ENCODE peak calls at places on chromosome 4, in seven cellular contexts. One of them, this sample, is unnamed.
A peak's percentile ranks its signal among the peaks of the same experiment; 100 is the strongest.

GRCh38 chr4:80062527-80062926 is 10.5 kb downstream of the ANTXR2 start:
- DNase-seq in H9: no peak
- DNase-seq in neuronal stem cell: no peak
- DNase-seq in mesendoderm: no peak
- DNase-seq in mesenchymal stem cell: no peak
- DNase-seq in H1: no peak
- DNase-seq in trophoblast cell: no peak
- DNase-seq in this sample: no peak

GRCh38 chr4:8560265-8561047 is 19.7 kb upstream of the GPR78 start:
- DNase-seq in H9: no peak
- DNase-seq in neuronal stem cell: no peak
- DNase-seq in mesendoderm: peak; percentile 76
- DNase-seq in mesenchymal stem cell: no peak
- DNase-seq in H1: no peak
- DNase-seq in trophoblast cell: peak; percentile 85
- DNase-seq in this sample: no peak

GRCh38 chr4:47415719-47416118 is 47.8 kb downstream of the COMMD8 start:
- DNase-seq in H9: no peak
- DNase-seq in neuronal stem cell: no peak
- DNase-seq in mesendoderm: no peak
- DNase-seq in mesenchymal stem cell: no peak
- DNase-seq in H1: no peak
- DNase-seq in trophoblast cell: no peak
- DNase-seq in this sample: no peak

GRCh38 chr4:26916195-26916594 is 55.6 kb downstream of the STIM2 start:
- DNase-seq in H9: no peak
- DNase-seq in neuronal stem cell: no peak
- DNase-seq in mesendoderm: no peak
- DNase-seq in mesenchymal stem cell: peak; percentile 18
- DNase-seq in H1: no peak
- DNase-seq in trophoblast cell: no peak
- DNase-seq in this sample: peak; percentile 40

GRCh38 chr4:504076-504475 is 5.1 kb downstream of the PIGG start:
- DNase-seq in H9: no peak
- DNase-seq in neuronal stem cell: no peak
- DNase-seq in mesendoderm: no peak
- DNase-seq in mesenchymal stem cell: no peak
- DNase-seq in H1: no peak
- DNase-seq in trophoblast cell: no peak
- DNase-seq in this sample: no peak

GRCh38 chr4:113700602-113701150 is 60.9 kb downstream of the CAMK2D start:
- DNase-seq in H9: no peak
- DNase-seq in neuronal stem cell: no peak
- DNase-seq in mesendoderm: no peak
- DNase-seq in mesenchymal stem cell: peak; percentile 27
- DNase-seq in H1: no peak
- DNase-seq in trophoblast cell: no peak
- DNase-seq in this sample: no peak

GRCh38 chr4:85720736-85721135 is 245.8 kb downstream of the ARHGAP24 start:
- DNase-seq in H9: no peak
- DNase-seq in neuronal stem cell: no peak
- DNase-seq in mesendoderm: peak; percentile 9
- DNase-seq in mesenchymal stem cell: peak; percentile 63
- DNase-seq in H1: no peak
- DNase-seq in trophoblast cell: peak; percentile 58
- DNase-seq in this sample: peak; percentile 23

GRCh38 chr4:1866095-1866755 is 5.0 kb upstream of the NSD2 start:
- DNase-seq in H9: no peak
- DNase-seq in neuronal stem cell: no peak
- DNase-seq in mesendoderm: no peak
- DNase-seq in mesenchymal stem cell: no peak
- DNase-seq in H1: no peak
- DNase-seq in trophoblast cell: no peak
- DNase-seq in this sample: no peak

GRCh38 chr4:84579410-84579791 is 3.5 kb upstream of the CDS1 start:
- DNase-seq in H9: peak; percentile 67
- DNase-seq in neuronal stem cell: no peak
- DNase-seq in mesendoderm: peak; percentile 93
- DNase-seq in mesenchymal stem cell: no peak
- DNase-seq in H1: no peak
- DNase-seq in trophoblast cell: peak; percentile 16
- DNase-seq in this sample: no peak

GRCh38 chr4:74394476-74395136 is 29.7 kb downstream of the EREG start:
- DNase-seq in H9: no peak
- DNase-seq in neuronal stem cell: no peak
- DNase-seq in mesendoderm: peak; percentile 2
- DNase-seq in mesenchymal stem cell: peak; percentile 82
- DNase-seq in H1: no peak
- DNase-seq in trophoblast cell: no peak
- DNase-seq in this sample: peak; percentile 79

GRCh38 chr4:55136634-55137033 is 11.2 kb upstream of the KDR start:
- DNase-seq in H9: no peak
- DNase-seq in neuronal stem cell: no peak
- DNase-seq in mesendoderm: no peak
- DNase-seq in mesenchymal stem cell: no peak
- DNase-seq in H1: no peak
- DNase-seq in trophoblast cell: no peak
- DNase-seq in this sample: no peak

GRCh38 chr4:140372607-140373327 is 679 bp upstream of the SCOC start:
- DNase-seq in H9: no peak
- DNase-seq in neuronal stem cell: no peak
- DNase-seq in mesendoderm: no peak
- DNase-seq in mesenchymal stem cell: peak; percentile 41
- DNase-seq in H1: no peak
- DNase-seq in trophoblast cell: peak; percentile 32
- DNase-seq in this sample: peak; percentile 13

GRCh38 chr4:33737721-33738120 is 2506.6 kb downstream of the ARAP2 start:
- DNase-seq in H9: no peak
- DNase-seq in neuronal stem cell: no peak
- DNase-seq in mesendoderm: no peak
- DNase-seq in mesenchymal stem cell: no peak
- DNase-seq in H1: no peak
- DNase-seq in trophoblast cell: no peak
- DNase-seq in this sample: no peak

GRCh38 chr4:174429701-174430100 is 92.6 kb downstream of the HPGD start:
- DNase-seq in H9: no peak
- DNase-seq in neuronal stem cell: no peak
- DNase-seq in mesendoderm: no peak
- DNase-seq in mesenchymal stem cell: no peak
- DNase-seq in H1: no peak
- DNase-seq in trophoblast cell: peak; percentile 91
- DNase-seq in this sample: no peak

GRCh38 chr4:8181844-8182243 is 17.2 kb upstream of the SH3TC1 start:
- DNase-seq in H9: no peak
- DNase-seq in neuronal stem cell: no peak
- DNase-seq in mesendoderm: peak; percentile 39
- DNase-seq in mesenchymal stem cell: no peak
- DNase-seq in H1: no peak
- DNase-seq in trophoblast cell: peak; percentile 66
- DNase-seq in this sample: no peak

GRCh38 chr4:30696195-30696594 is 24.0 kb upstream of the PCDH7 start:
- DNase-seq in H9: no peak
- DNase-seq in neuronal stem cell: no peak
- DNase-seq in mesendoderm: peak; percentile 3
- DNase-seq in mesenchymal stem cell: no peak
- DNase-seq in H1: no peak
- DNase-seq in trophoblast cell: no peak
- DNase-seq in this sample: no peak

DNA sequence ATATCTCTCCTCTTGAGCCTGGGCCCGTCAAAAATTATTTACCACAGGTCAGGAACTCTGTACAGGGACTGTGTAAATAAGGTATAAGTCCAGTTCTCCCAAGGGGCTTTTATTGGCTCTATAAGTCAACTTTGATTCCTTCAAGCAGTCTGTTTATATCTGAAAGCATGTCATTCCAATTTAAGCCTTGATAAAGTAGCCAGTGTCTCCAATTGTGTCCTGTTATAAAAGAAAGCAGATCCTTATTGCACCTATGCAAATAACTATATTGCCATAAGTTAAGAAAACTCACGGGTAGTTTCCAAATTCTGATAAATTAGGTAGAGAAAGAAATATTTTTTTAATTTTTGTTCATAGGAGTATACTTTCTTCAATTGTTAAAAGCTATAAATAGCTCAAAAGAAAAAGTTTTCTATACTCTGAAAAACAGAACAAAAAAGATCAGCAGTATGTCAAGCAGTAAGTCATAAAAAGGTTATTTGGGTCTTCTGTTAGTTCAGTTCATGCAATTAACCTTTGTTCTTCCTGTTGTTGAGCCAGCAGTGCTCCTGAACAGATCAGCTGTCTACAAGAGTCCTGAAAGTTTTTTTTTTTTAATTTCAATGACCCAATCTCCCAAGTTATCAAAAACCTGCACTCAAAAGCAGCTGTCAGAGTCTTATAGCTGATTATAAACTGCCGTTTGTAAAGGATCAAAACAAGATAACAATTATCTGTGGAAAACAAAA is 178.5 kb upstream of the GALNT7 start:
- DNase-seq in H9: no peak
- DNase-seq in neuronal stem cell: no peak
- DNase-seq in mesendoderm: no peak
- DNase-seq in mesenchymal stem cell: no peak
- DNase-seq in H1: no peak
- DNase-seq in trophoblast cell: no peak
- DNase-seq in this sample: no peak
- H2AK5ac ChIP-seq in H9: no peak overlapping the region
- H2AK5ac ChIP-seq in neuronal stem cell: no peak overlapping the region
- H2AK5ac ChIP-seq in mesendoderm: no peak overlapping the region
- H2AK5ac ChIP-seq in mesenchymal stem cell: no peak overlapping the region
- H2AK5ac ChIP-seq in H1: no peak overlapping the region
- H2AK5ac ChIP-seq in trophoblast cell: no peak overlapping the region
- H2AK5ac ChIP-seq in this sample: no peak overlapping the region

GRCh38 chr4:110631582-110632505 is 9.0 kb upstream of the PITX2 start:
- DNase-seq in H9: peak; percentile 90
- DNase-seq in neuronal stem cell: peak; percentile 91
- DNase-seq in mesendoderm: peak; percentile 97
- DNase-seq in mesenchymal stem cell: peak; percentile 90
- DNase-seq in H1: peak; percentile 89
- DNase-seq in trophoblast cell: peak; percentile 89
- DNase-seq in this sample: peak; percentile 84

GRCh38 chr4:110628321-110629213 is 5.7 kb upstream of the PITX2 start:
- DNase-seq in H9: peak; percentile 56
- DNase-seq in neuronal stem cell: peak; percentile 35
- DNase-seq in mesendoderm: peak; percentile 65
- DNase-seq in mesenchymal stem cell: peak; percentile 47
- DNase-seq in H1: peak; percentile 59
- DNase-seq in trophoblast cell: peak; percentile 22
- DNase-seq in this sample: no peak

GRCh38 chr4:110629214-110629754 is 6.4 kb upstream of the PITX2 start:
- DNase-seq in H9: peak; percentile 56
- DNase-seq in neuronal stem cell: no peak
- DNase-seq in mesendoderm: peak; percentile 53
- DNase-seq in mesenchymal stem cell: peak; percentile 19
- DNase-seq in H1: peak; percentile 68
- DNase-seq in trophoblast cell: no peak
- DNase-seq in this sample: no peak

GRCh38 chr4:110630621-110631402 is 7.9 kb upstream of the PITX2 start:
- DNase-seq in H9: peak; percentile 66
- DNase-seq in neuronal stem cell: peak; percentile 35
- DNase-seq in mesendoderm: peak; percentile 74
- DNase-seq in mesenchymal stem cell: peak; percentile 30
- DNase-seq in H1: peak; percentile 61
- DNase-seq in trophoblast cell: no peak
- DNase-seq in this sample: no peak

DNA sequence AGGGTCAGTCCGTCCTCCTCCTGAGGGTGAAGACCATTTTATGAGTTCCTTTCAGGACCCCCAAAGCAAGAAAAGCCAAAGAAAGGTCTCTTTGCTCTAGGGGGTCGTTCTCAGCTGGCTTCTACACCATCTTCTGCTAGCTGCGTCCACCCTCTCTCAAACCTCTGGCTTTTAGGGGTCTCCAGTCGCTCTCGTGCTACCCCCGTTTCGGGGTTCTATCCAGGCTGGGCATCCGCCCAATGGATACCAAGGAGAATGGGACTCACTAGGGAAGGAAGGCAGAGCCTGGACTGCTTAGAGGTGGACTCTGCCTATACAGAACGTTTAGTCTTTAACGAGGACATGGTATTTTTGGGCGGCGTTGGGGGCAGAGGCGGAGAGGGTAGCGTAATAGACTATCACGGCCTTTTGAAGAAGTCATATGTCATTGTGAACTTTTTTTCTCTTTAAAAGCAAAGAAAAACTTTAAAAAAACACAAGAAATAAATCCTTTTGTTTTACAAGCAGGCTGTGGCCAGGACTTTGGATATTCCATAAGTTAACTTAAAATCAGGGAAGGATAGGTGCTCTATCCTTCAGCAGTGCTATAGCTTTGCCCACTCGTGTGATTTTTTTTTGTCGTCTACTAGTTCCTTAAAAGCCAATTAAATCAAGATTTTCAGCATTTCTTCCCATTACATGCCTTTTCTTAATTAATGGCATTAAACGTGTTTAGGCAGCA is 7.1 kb upstream of the PITX2 start:
- DNase-seq in H9: no peak
- DNase-seq in neuronal stem cell: no peak
- DNase-seq in mesendoderm: peak; percentile 19
- DNase-seq in mesenchymal stem cell: peak; percentile 18
- DNase-seq in H1: peak; percentile 55
- DNase-seq in trophoblast cell: no peak
- DNase-seq in this sample: no peak
- H2AK5ac ChIP-seq in H9: no peak overlapping the region
- H2AK5ac ChIP-seq in neuronal stem cell: no peak overlapping the region
- H2AK5ac ChIP-seq in mesendoderm: no peak overlapping the region
- H2AK5ac ChIP-seq in mesenchymal stem cell: no peak overlapping the region
- H2AK5ac ChIP-seq in H1: no peak overlapping the region
- H2AK5ac ChIP-seq in trophoblast cell: no peak overlapping the region
- H2AK5ac ChIP-seq in this sample: no peak overlapping the region

DNA sequence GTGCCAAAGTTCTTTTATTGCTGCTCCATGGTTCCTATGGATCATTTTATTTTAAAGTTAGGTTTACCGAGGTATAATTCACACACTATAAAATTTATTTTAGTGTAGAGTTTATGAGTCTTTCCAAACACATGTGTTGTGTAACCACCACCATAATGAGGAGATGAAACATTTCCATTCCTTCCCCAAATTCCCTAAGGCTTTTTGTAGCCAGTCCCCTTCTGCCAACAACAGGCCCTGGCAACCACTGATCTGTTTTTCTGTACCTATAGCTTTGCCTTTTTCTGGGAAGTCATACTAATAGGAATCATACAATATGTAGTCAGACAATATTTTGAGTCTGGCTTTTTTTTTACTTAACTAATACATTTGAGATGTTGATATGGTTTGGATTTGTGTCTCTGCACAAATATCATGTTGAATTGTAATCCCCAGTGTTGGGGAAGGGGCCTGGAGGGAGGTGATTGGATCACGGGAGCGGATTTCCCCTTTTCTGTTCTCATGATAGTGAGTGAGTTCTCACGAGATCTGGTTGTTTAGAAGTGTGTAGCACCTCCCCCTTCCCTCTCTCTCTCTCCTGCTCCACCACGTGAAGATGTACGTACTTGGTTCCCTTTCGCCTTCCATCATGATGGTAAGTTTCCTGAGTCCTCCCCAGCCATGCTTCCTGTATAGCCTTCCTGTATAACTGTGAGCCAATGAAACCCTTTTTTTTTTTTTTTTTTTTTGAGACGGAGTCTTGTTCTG is 59.6 kb upstream of the DHX15 start:
- DNase-seq in H9: no peak
- DNase-seq in neuronal stem cell: no peak
- DNase-seq in mesendoderm: no peak
- DNase-seq in mesenchymal stem cell: no peak
- DNase-seq in H1: no peak
- DNase-seq in trophoblast cell: peak; percentile 51
- DNase-seq in this sample: no peak
- H2AK5ac ChIP-seq in H9: no peak overlapping the region
- H2AK5ac ChIP-seq in neuronal stem cell: no peak overlapping the region
- H2AK5ac ChIP-seq in mesendoderm: no peak overlapping the region
- H2AK5ac ChIP-seq in mesenchymal stem cell: peak overlapping the region; percentile 96
- H2AK5ac ChIP-seq in H1: no peak overlapping the region
- H2AK5ac ChIP-seq in trophoblast cell: no peak overlapping the region
- H2AK5ac ChIP-seq in this sample: peak overlapping the region; percentile 86

GRCh38 chr4:6752486-6752829 is 30.1 kb upstream of the KIAA0232 start:
- DNase-seq in H9: no peak
- DNase-seq in neuronal stem cell: no peak
- DNase-seq in mesendoderm: no peak
- DNase-seq in mesenchymal stem cell: no peak
- DNase-seq in H1: no peak
- DNase-seq in trophoblast cell: no peak
- DNase-seq in this sample: no peak
- H2AK5ac ChIP-seq in H9: no peak overlapping the region
- H2AK5ac ChIP-seq in neuronal stem cell: no peak overlapping the region
- H2AK5ac ChIP-seq in mesendoderm: no peak overlapping the region
- H2AK5ac ChIP-seq in mesenchymal stem cell: no peak overlapping the region
- H2AK5ac ChIP-seq in H1: no peak overlapping the region
- H2AK5ac ChIP-seq in trophoblast cell: no peak overlapping the region
- H2AK5ac ChIP-seq in this sample: no peak overlapping the region

This sample was measured in IMR-90.